ENCODE peak calls at places on chromosome 7, in four cellular contexts. J, W, D and Z are unnamed samples.

GRCh38 chr7:51340936-51341335 is 24.3 kb upstream of the COBL start:
- DNase-seq in D (no peak), W (no peak), J (no peak), Z (no peak)

GRCh38 chr7:18290865-18291264 is 204.7 kb upstream of the HDAC9 start:
- DNase-seq in D (no peak), J (no peak), W (no peak), Z (no peak)

GRCh38 chr7:30727061-30727945 is 24.6 kb upstream of the INMT start:
- DNase-seq in W (no peak), J (no peak), D (no peak), Z (no peak)

GRCh38 chr7:123241809-123242208 is 42.0 kb upstream of the SLC13A1 start:
- DNase-seq in J (no peak), D (no peak), W (no peak), Z (no peak)

GRCh38 chr7:135217645-135218509 is 6.6 kb upstream of the WDR91 start:
- DNase-seq in D (no peak), W (no peak), J (no peak), Z (no peak)

GRCh38 chr7:75962607-75963382 is 31.6 kb downstream of the TMEM120A start:
- DNase-seq in W (peak), J (peak), D (peak), Z (no peak)

GRCh38 chr7:155992974-155993373 is 180.7 kb upstream of the SHH start:
- DNase-seq in D (no peak), J (no peak), W (no peak), Z (no peak)

GRCh38 chr7:73683916-73684693 is 708 bp downstream of the BUD23 start:
- DNase-seq in J (no peak), W (peak), D (no peak), Z (no peak)

GRCh38 chr7:134195252-134195651 is 68.1 kb downstream of the LRGUK start:
- DNase-seq in J (no peak), W (no peak), D (no peak), Z (no peak)

GRCh38 chr7:63117-63480 is 129.3 kb upstream of the FAM20C start:
- DNase-seq in W (no peak), J (no peak), D (no peak), Z (no peak)

GRCh38 chr7:144534655-144535395 is 131.3 kb upstream of the NOBOX start:
- DNase-seq in W (no peak), D (no peak), J (no peak), Z (no peak)

GRCh38 chr7:76294344-76295024 is 8.0 kb upstream of the HSPB1 start:
- DNase-seq in W (peak), J (peak), D (peak), Z (peak)

GRCh38 chr7:142812437-142813215 is 41.9 kb downstream of the PRSS2 start:
- DNase-seq in J (no peak), W (no peak), D (no peak), Z (no peak)

GRCh38 chr7:159105845-159106614 is 38.6 kb downstream of the VIPR2 start:
- DNase-seq in W (no peak), D (no peak), J (no peak), Z (no peak)

GRCh38 chr7:104528142-104528541 is 199.7 kb downstream of the LHFPL3 start:
- DNase-seq in J (no peak), D (no peak), W (no peak), Z (no peak)

GRCh38 chr7:31120800-31121513 is 68.8 kb downstream of the ADCYAP1R1 start:
- DNase-seq in W (no peak), J (no peak), D (no peak), Z (no peak)

GRCh38 chr7:57203161-57203791 is 71.0 kb upstream of the ZNF479 start:
- DNase-seq in D (no peak), J (no peak), W (no peak), Z (peak)

DNA sequence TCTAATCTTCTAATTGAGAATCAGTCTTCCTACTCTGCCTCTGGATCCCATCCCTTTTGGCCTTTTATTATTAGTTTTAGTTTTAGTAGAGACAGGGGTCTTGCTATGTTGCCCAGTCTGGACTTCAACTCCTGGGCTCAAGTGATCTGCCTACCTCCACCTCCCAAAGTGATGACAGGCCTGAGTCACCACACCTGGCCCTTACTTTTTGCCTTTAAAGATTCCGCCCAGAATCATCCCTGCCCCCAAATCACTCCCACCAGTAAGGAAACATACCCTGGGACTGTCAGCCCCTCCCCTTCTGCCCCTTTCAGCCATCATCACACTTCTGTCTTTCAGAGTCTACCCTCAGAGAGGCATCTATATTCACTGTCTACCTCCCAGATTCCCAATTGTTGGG is 18.7 kb downstream of the KPNA7 start:
- DNase-seq in W (no peak), D (no peak), J (no peak), Z (no peak)
- H3K27ac ChIP-seq in W (no peak), D (no peak), J (no peak), Z (no peak)

DNA sequence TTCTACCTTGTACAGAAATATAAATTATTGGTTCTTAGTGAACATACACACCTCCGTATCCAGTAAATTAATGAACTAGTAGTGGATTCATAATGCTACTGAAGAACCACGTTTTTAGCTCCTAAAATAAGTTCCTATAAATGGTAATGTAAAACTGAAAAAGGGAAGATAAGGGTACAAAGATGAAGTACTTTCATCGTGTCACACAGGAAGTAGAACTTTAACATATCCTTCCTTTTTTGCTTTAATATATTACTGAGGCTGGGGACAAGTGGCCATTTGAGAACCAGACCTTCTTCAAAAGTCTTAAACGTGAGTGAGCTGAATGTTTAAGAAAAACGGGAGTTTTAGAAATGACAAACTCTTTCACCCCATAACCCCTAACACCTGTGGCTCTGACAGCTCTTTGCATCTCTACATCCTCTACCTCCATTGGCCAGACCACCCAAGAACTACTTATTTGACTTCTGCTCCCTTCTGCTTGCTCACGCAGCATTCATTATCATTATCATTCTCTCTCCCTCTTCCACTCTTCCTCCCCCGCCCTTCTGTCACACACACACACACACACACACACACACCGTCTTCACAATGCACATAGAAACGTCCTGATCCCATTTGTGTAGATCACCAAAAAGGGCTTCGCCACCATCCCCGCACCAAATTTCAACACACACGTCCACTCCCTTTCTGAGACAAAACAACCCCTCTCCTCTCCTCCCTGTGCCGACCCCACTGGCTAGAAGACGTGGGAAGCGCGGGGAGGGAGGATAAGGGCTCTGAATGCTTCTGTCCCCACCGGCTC is 684 bp downstream of the SKAP2 start:
- DNase-seq in J (no peak), W (no peak), D (peak), Z (peak)
- H3K27ac ChIP-seq in J (peak), W (peak), D (peak), Z (peak)

GRCh38 chr7:151409555-151410404 is at the start of gene WDR86:
- DNase-seq in D (no peak), W (no peak), J (no peak), Z (no peak)
- H3K27ac ChIP-seq in D (no peak), W (no peak), J (no peak), Z (no peak)

DNA sequence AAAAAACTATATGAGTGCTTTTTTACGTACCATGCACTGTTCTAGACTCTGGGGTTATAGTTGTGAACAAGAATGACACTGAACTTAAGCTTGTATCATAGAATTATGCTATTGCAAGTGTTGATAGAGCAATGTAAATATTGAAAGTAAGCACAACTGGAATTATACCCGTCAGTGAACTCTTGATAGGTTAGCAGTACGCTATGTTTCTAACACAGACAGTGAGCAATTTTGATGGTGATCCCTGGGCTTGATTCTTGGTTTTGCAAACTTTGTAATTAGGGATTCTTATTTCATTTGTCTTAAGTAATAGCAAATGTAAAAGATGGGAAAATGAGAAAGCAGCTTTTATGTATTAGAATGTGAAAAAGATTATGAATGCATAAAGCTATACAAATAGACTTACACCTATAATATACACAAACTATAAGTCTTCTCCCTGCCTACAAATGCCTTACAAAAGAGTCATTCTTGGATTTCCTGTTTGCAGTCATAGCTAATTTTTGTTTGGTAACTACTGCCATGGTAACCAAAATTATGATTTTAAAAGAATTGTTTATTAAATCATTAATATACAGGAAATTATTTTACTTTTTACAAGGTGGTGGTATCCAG is 6.7 kb downstream of the TES start:
- DNase-seq in J (no peak), W (peak), D (no peak), Z (no peak)
- H3K27ac ChIP-seq in J (no peak), W (peak), D (no peak), Z (no peak)

DNA sequence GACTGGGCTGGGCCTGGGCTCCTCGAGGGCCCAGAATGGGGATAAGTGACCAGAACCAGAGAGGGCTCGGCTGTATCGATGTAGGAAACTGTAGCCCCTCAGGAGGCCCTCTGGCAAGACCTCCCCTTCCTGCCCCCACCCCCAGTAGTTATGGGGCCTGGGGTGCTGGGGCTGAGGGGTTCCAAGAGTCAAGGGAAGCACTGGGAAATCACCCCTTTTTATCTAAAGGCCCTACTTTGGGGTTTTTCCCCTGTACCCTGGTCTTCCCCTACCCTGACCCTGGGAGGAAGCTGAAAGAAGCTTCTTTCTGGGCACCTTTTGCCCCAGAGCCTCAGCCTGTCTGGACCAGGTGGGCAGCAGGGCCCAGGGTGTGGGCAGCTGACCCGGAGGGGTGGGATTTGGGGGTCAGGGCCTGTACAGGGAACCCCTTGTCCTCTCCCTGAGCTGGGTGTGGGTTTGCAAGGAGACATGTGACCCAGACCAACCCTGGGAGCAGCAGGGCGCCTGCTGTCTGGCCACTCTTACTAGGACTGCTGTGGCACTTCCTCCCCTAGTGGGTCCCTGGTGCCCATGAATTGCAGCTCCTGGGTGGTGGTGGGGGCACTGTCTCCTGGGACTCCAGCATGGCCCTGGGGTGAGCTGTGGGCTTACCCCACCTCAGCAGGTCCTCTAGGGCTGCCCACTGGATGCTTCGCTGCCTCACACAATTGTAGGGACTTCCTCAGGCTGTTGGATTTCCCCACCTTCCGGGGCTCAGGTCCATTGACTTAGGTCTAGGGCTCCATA is 1.5 kb downstream of the IRF5 start:
- DNase-seq in D (no peak), W (no peak), J (no peak), Z (no peak)
- H3K27ac ChIP-seq in D (no peak), W (no peak), J (no peak), Z (peak)

DNA sequence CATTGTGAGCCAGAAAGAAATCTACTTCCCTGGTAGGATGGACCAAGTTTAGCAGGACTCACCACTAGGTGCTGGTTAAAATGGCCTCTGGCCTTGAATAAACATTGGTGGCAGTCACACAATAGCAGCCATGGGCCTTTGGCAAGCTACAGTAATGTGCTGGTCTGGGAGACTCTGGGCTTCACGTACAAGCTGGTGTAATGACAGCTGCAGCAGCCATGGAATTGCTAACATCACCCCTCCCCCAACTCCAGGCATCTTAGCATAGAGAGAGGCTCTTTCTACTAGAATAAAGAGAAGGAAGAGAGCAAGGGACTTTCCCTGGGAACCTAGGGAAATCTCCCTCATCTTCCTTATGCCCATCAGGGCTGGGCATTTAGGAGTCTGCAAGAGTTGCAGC is 205.1 kb upstream of the SEMA3A start:
- DNase-seq in D (no peak), W (no peak), J (no peak), Z (no peak)
- H3K27ac ChIP-seq in D (no peak), W (no peak), J (no peak), Z (no peak)

DNA sequence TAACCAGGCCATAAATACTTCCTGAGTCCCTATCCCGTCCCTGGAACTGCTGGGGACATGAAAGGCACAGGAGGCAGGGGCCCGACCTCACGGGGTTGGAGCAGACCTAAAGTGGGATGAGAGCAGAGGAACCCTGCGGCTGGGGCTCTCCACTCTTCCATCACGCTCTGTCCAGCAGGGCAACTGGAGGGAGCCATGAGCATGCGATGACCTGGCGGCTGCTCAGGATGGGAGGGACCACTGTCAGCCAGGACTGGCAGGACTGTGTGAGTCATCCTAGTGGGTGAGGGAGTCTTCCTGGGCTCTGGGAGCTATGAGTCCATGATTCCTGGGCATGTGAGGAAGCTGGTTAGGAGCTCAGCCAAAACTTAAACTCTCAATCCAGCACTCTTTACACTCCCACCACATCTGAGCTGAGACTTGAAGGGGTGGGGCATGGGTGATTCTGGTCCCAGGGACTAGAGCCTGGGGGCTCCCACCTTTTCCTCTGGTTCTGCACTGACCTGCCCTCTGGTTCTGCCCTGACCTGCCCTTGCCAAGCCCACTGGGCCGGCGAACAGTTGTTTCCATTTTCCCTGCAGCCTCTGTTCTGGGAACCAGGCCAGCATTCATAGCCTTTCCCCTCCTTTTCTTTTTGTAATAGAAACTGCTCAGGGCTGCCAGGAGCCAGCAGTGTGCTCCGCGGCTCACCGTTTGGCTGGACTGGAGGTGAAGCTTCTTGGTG is 47.1 kb downstream of the SYPL1 start:
- DNase-seq in D (peak), J (peak), W (peak), Z (peak)
- H3K27ac ChIP-seq in D (peak), J (peak), W (no peak), Z (peak)